ENCODE peak calls at places on chromosome 19, in five cellular contexts. U, Y, H, F and K are unnamed samples.

GRCh38 chr19:48551437-48552302 is at the start of gene SULT2B1:
- DNase-seq in H (no peak), Y (no peak), F (no peak), U (no peak), K (no peak)

GRCh38 chr19:10981496-10981895 is 20.7 kb downstream of the SMARCA4 start:
- DNase-seq in H (no peak), F (no peak), U (peak; percentile 66), Y (no peak), K (no peak)

GRCh38 chr19:17703823-17704463 is 15.3 kb upstream of the MAP1S start:
- DNase-seq in F (no peak), Y (peak; percentile 66), U (peak; percentile 83), H (peak; percentile 77), K (peak; percentile 58)

GRCh38 chr19:31255174-31255862 is 93.9 kb downstream of the TSHZ3 start:
- DNase-seq in H (no peak), U (no peak), Y (no peak), F (no peak), K (peak; percentile 22)

GRCh38 chr19:7408251-7408650 is 59.5 kb downstream of the ARHGEF18 start:
- DNase-seq in H (no peak), Y (no peak), U (no peak), F (no peak), K (no peak)

GRCh38 chr19:50449236-50449899 is 16.7 kb downstream of the MYBPC2 start:
- DNase-seq in U (no peak), F (no peak), Y (no peak), H (no peak), K (no peak)

GRCh38 chr19:55615553-55616394 is 8.6 kb downstream of the ZNF784 start:
- DNase-seq in U (no peak), F (no peak), Y (no peak), H (no peak), K (no peak)

GRCh38 chr19:47512183-47512947 is 2.5 kb downstream of the NAPA start:
- DNase-seq in Y (no peak), F (no peak), H (no peak), U (no peak), K (peak; percentile 87)

GRCh38 chr19:49462492-49462891 is 9.5 kb downstream of the ALDH16A1 start:
- DNase-seq in H (no peak), F (no peak), U (no peak), Y (no peak), K (no peak)

GRCh38 chr19:51139299-51140018 is 2.6 kb upstream of the SIGLEC7 start:
- DNase-seq in U (no peak), Y (no peak), H (no peak), F (no peak), K (no peak)

GRCh38 chr19:53870485-53870844 is 2.8 kb downstream of the MYADM start:
- DNase-seq in U (peak; percentile 49), F (no peak), H (peak; percentile 63), Y (no peak), K (peak; percentile 48)

GRCh38 chr19:54325194-54325621 is 12.2 kb upstream of the LILRA5 start:
- DNase-seq in U (peak; percentile 55), Y (peak; percentile 50), F (no peak), H (peak; percentile 42), K (no peak)

GRCh38 chr19:10328558-10329429 is 4.5 kb downstream of the RAVER1 start:
- DNase-seq in F (no peak), Y (no peak), U (no peak), H (no peak), K (peak; percentile 51)

GRCh38 chr19:54026656-54027055 is 35.2 kb downstream of the CACNG6 start:
- DNase-seq in H (no peak), Y (no peak), U (no peak), F (no peak), K (no peak)

GRCh38 chr19:10643166-10643967 is 10.8 kb upstream of the ILF3 start:
- DNase-seq in H (no peak), F (no peak), Y (no peak), U (no peak), K (no peak)

GRCh38 chr19:17259934-17260333 is 4.6 kb downstream of the USHBP1 start:
- DNase-seq in U (no peak), H (no peak), Y (no peak), F (no peak), K (no peak)

GRCh38 chr19:54493967-54494585 is 8.6 kb upstream of the LAIR2 start:
- DNase-seq in Y (no peak), F (no peak), U (no peak), H (no peak), K (no peak)

GRCh38 chr19:40150170-40150569 is 41.1 kb upstream of the MAP3K10 start:
- DNase-seq in H (no peak), F (no peak), Y (no peak), U (no peak), K (peak; percentile 9)

GRCh38 chr19:45645631-45646344 is 6.6 kb upstream of the EML2 start:
- DNase-seq in Y (peak; percentile 70), U (peak; percentile 95), F (peak; percentile 85), H (peak; percentile 91), K (peak; percentile 70)

GRCh38 chr19:19146000-19146608 is 7.8 kb upstream of the TMEM161A start:
- DNase-seq in H (peak; percentile 72), Y (peak; percentile 76), U (peak; percentile 72), F (peak; percentile 76), K (peak; percentile 75)
- H3K4me1 ChIP-seq in H (no peaks in the 10 kb centered on the region), Y (no peaks in the 10 kb centered on the region), U (no peaks in the 10 kb centered on the region), F (no peaks in the 10 kb centered on the region), K (no peaks in the 10 kb centered on the region)

GRCh38 chr19:12786149-12786870 is 5.0 kb upstream of the JUNB start:
- DNase-seq in Y (no peak), U (no peak), F (peak; percentile 72), H (no peak), K (peak; percentile 67)
- H3K4me1 ChIP-seq in Y (peaks cover 63% of the 10 kb centered on the region), U (peaks cover 21% of the 10 kb centered on the region), F (peaks cover 67% of the 10 kb centered on the region), H (peaks cover 39% of the 10 kb centered on the region), K (peaks cover 5% of the 10 kb centered on the region)

GRCh38 chr19:41872384-41872774 is 4.7 kb upstream of the CD79A start:
- DNase-seq in F (no peak), H (no peak), U (no peak), Y (no peak), K (no peak)
- H3K4me1 ChIP-seq in F (peaks cover 11% of the 10 kb centered on the region), H (no peaks in the 10 kb centered on the region), U (no peaks in the 10 kb centered on the region), Y (peaks cover 100% of the 10 kb centered on the region), K (no peaks in the 10 kb centered on the region)

DNA sequence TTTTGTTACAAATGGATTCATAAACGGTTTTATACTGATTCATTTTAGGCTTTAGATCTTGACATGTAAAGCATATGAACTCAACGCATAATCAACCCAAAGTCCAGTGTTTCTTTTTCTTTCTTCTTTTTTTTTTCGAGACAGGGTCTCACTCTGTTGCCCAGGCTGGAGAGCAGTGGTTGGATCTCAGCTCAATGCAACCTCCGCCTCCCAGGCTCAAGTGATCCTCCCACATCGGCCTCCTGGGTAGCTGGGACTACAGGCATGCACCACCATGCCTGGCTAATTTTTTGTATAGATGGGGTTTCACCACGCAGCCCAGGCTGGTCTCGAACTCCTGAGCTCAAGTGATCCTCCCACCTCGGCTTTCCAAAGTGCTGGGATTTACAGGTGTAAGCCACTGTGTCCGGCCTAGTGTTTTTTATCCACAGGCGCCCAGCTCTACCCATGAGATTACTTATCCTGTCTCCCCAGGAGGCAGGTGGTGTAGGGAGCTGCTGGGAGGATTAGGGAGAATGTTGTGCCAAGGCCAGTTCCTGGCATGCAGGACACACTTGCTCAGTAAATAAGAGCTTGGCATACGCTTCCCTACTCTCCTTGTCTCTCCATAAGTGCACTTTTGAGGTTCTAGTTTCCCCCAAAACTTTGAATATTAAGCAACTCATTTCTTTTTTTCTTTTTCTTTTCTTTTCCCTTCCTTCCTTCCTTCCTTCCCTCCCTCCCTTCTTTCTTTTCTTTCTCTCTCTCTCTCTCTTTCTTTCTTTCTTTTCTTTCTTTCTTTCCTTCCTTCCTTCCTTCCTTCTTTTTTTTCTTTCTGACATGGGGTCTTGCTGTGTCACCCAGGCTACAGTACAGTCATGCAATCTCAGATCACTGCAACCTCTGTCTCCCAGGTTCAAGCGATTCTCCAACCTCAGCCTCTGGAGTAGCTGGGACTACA is 4.8 kb upstream of the CEBPA start:
- DNase-seq in F (no peak), Y (no peak), H (no peak), U (no peak), K (peak; percentile 73)
- H3K4me1 ChIP-seq in F (peaks cover 6% of the 10 kb centered on the region), Y (no peaks in the 10 kb centered on the region), H (peaks cover 9% of the 10 kb centered on the region), U (peaks cover 5% of the 10 kb centered on the region), K (peaks cover 32% of the 10 kb centered on the region)

GRCh38 chr19:4080473-4080872 is 13.8 kb upstream of the ZBTB7A start:
- DNase-seq in F (no peak), H (no peak), Y (no peak), U (no peak), K (no peak)
- H3K4me1 ChIP-seq in F (peaks cover 11% of the 10 kb centered on the region), H (no peaks in the 10 kb centered on the region), Y (peaks cover 51% of the 10 kb centered on the region), U (peaks cover 2% of the 10 kb centered on the region), K (peaks cover 14% of the 10 kb centered on the region)

GRCh38 chr19:38826856-38827551 is 4.6 kb downstream of the ECH1 start:
- DNase-seq in Y (no peak), F (no peak), H (no peak), U (no peak), K (no peak)

GRCh38 chr19:38834104-38834490 is 2.5 kb upstream of the ECH1 start:
- DNase-seq in Y (no peak), U (no peak), F (no peak), H (no peak), K (no peak)

GRCh38 chr19:38834590-38834989 is 3.0 kb upstream of the ECH1 start:
- DNase-seq in Y (no peak), F (no peak), H (no peak), U (no peak), K (no peak)

GRCh38 chr19:38831142-38831605 is 420 bp downstream of the ECH1 start:
- DNase-seq in U (peak; percentile 74), Y (no peak), H (peak; percentile 56), F (peak; percentile 54), K (peak; percentile 91)

GRCh38 chr19:38830039-38830733 is 1.4 kb downstream of the ECH1 start:
- DNase-seq in F (no peak), H (no peak), Y (no peak), U (no peak), K (no peak)
- H3K4me1 ChIP-seq in F (peaks cover 38% of the 10 kb centered on the region), H (peaks cover 9% of the 10 kb centered on the region), Y (peaks cover 17% of the 10 kb centered on the region), U (no peaks in the 10 kb centered on the region), K (peaks cover 46% of the 10 kb centered on the region)

GRCh38 chr19:14843169-14843568 is 5.6 kb downstream of the OR7A10 start:
- DNase-seq in F (no peak), U (no peak), H (no peak), Y (no peak), K (no peak)
- H3K4me1 ChIP-seq in F (no peaks in the 10 kb centered on the region), U (no peaks in the 10 kb centered on the region), H (no peaks in the 10 kb centered on the region), Y (no peaks in the 10 kb centered on the region), K (no peaks in the 10 kb centered on the region)